ENCODE peak calls at places on chromosomes 3 and 15, in seven cellular contexts. V, M, W, R, D, F and S are unnamed samples. For H3K4me1, the result is how much of the 10 kb centered on the place peaks cover.

GRCh38 chr3:94043285-94043684 is 14.9 kb upstream of the STX19 start:
- DNase-seq in V (no peak), M (no peak), W (no peak), R (no peak), D (no peak), F (no peak), S (no peak)

GRCh38 chr3:39254806-39255449 is 24.9 kb downstream of the CX3CR1 start:
- DNase-seq in V (no peak), M (no peak), W (no peak), R (no peak), D (no peak), F (no peak), S (no peak)

GRCh38 chr3:142915636-142916035 is 26.8 kb upstream of the PCOLCE2 start:
- DNase-seq in V (no peak), M (no peak), W (no peak), R (no peak), D (no peak), F (no peak), S (no peak)

GRCh38 chr15:89766357-89767311 is 9.5 kb upstream of the MESP2 start:
- DNase-seq in V (no peak), M (no peak), W (no peak), R (no peak), D (peak), F (no peak), S (peak)

GRCh38 chr3:107825556-107825955 is 265.3 kb downstream of the CD47 start:
- DNase-seq in V (no peak), M (no peak), W (no peak), R (no peak), D (no peak), F (no peak), S (no peak)

GRCh38 chr15:70269991-70270751 is 172.5 kb upstream of the TLE3 start:
- DNase-seq in V (no peak), M (no peak), W (no peak), R (peak), D (peak), F (peak), S (peak)

GRCh38 chr3:42670051-42670576 is 15.2 kb upstream of the KLHL40 start:
- DNase-seq in V (no peak), M (no peak), W (no peak), R (no peak), D (peak), F (no peak), S (no peak)

GRCh38 chr3:58471025-58471887 is 20.6 kb upstream of the KCTD6 start:
- DNase-seq in V (peak), M (no peak), W (peak), R (peak), D (peak), F (peak), S (peak)

GRCh38 chr15:78695849-78696248 is 54.8 kb upstream of the CHRNB4 start:
- DNase-seq in V (no peak), M (no peak), W (peak), R (no peak), D (no peak), F (no peak), S (peak)

GRCh38 chr3:64505419-64505818 is 182.4 kb downstream of the ADAMTS9 start:
- DNase-seq in V (no peak), M (no peak), W (no peak), R (peak), D (no peak), F (no peak), S (no peak)

GRCh38 chr3:115359507-115359906 is 212.4 kb upstream of the ZBTB20 start:
- DNase-seq in V (no peak), M (peak), W (no peak), R (peak), D (no peak), F (no peak), S (no peak)

GRCh38 chr15:38503497-38503896 is 49.6 kb downstream of the FAM98B start:
- DNase-seq in V (no peak), M (no peak), W (no peak), R (no peak), D (no peak), F (no peak), S (no peak)

GRCh38 chr3:26347150-26347549 is 275.4 kb upstream of the LRRC3B start:
- DNase-seq in V (no peak), M (no peak), W (no peak), R (no peak), D (no peak), F (no peak), S (no peak)

GRCh38 chr3:52055537-52056351 is 627 bp downstream of the DUSP7 start:
- DNase-seq in V (no peak), M (no peak), W (no peak), R (peak), D (peak), F (peak), S (peak)
- TF ChIP-seq CTCF in V (no peak), M (peak), W (no peak), R (peak), D (peak), F (no peak), S (peak)

DNA sequence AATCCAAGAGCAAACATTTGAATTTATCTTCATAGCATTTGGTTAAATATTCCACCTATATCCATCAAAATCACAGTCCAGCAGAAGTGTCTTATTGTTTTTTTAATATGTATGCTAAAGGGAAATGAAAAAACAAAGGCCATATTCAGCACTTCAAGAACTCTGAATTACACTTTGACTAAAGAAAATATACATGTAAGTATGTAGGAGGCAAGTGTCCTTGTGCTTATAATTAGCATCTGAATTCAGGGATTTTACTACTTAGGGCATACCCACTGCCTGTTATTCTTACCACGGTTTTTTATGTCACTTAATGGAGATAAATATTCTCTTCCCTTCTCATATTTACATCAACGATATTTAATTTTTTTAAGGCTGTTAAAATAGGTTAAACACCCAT is 117.3 kb downstream of the TBC1D5 start:
- DNase-seq in V (no peak), M (no peak), W (no peak), R (no peak), D (no peak), F (no peak), S (no peak)
- H3K27ac ChIP-seq in V (no peak), M (no peak), W (no peak), R (no peak), D (no peak), F (no peak), S (no peak)

GRCh38 chr15:52040167-52040900 is 21.3 kb downstream of the MAPK6 start:
- DNase-seq in V (no peak), M (no peak), W (no peak), R (peak), D (peak), F (no peak), S (no peak)

GRCh38 chr15:52042051-52042851 is 23.2 kb downstream of the MAPK6 start:
- DNase-seq in V (no peak), M (no peak), W (no peak), R (no peak), D (peak), F (no peak), S (no peak)

GRCh38 chr15:52037889-52038505 is 19.0 kb downstream of the MAPK6 start:
- DNase-seq in V (no peak), M (no peak), W (no peak), R (no peak), D (no peak), F (no peak), S (no peak)
- H3K4me1 ChIP-seq in V (under half), M (under half), W (under half), R (under half), D (under half), F (under half), S (under half)

GRCh38 chr15:101772921-101773320 is 30.4 kb upstream of the OR4F6 start:
- DNase-seq in V (no peak), M (no peak), W (no peak), R (no peak), D (peak), F (no peak), S (no peak)

GRCh38 chr15:101775136-101775535 is 28.2 kb upstream of the OR4F6 start:
- DNase-seq in V (no peak), M (no peak), W (no peak), R (no peak), D (peak), F (no peak), S (no peak)

GRCh38 chr15:101773496-101774100 is 29.7 kb upstream of the OR4F6 start:
- DNase-seq in V (no peak), M (no peak), W (no peak), R (no peak), D (no peak), F (peak), S (no peak)
- TF ChIP-seq CTCF in V (peak), M (peak), W (no peak), R (peak), D (peak), F (peak), S (no peak)

DNA sequence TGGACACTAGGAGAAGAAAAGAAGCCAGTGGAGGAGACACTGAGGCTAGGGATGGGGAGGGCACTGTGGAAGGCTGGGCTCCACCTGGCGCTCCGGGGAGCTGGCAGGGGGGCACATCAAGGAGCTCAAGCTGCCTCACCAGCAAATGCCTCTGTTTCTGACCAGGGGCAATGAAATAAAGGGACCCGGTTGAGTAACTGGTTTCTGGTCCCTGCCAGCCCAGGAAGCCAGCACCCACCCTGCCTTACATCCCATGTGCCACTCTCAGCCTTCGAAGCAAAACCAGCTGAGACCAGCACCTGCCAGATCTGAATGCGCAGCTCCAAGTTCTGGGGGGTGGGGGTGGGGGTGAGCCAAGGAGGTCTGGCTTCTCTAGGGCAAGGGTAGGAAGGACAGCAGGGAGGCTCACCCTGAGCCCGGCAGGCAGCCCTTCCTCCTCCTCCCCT is 359 bp upstream of the PAK6 start:
- DNase-seq in V (no peak), M (no peak), W (no peak), R (no peak), D (peak), F (no peak), S (no peak)
- H3K27ac ChIP-seq in V (peak), M (no peak), W (no peak), R (no peak), D (no peak), F (no peak), S (no peak)